ENCODE peak calls at places on chromosomes 2 and 18, in nine cellular contexts. I is WERI-Rb-1; T is brain microvascular endothelial cell; F is CD8-positive, alpha-beta T cell; Y is psoas muscle; N is mammary epithelial cell; L is tibial artery; Q is cardiac muscle cell; U is HCT116. O is an unnamed sample.

GRCh38 chr2:43276962-43277383 is 50.6 kb upstream of the ZFP36L2 start:
- DNase-seq in I (no peak), T (no peak), Y (no peak), N (peak; percentile 51), U (no peak), Q (no peak), L (peak; percentile 29), F (no peak), O (no peak)

GRCh38 chr2:45769786-45770576 is 118.5 kb downstream of the PRKCE start:
- DNase-seq in F (no peak), Q (no peak), N (no peak), I (no peak), T (no peak), Y (no peak), U (no peak), L (no peak), O (no peak)

GRCh38 chr18:13286456-13287125 is 68.0 kb downstream of the LDLRAD4 start:
- DNase-seq in U (no peak), T (no peak), F (no peak), L (no peak), N (no peak), Y (no peak), I (no peak), Q (no peak), O (no peak)

GRCh38 chr2:30456106-30456505 is 9.1 kb downstream of the LCLAT1 start:
- DNase-seq in N (no peak), I (no peak), F (no peak), L (no peak), Y (no peak), U (no peak), T (no peak), Q (no peak), O (no peak)

GRCh38 chr2:43438858-43439655 is 156.8 kb downstream of the THADA start:
- DNase-seq in L (no peak), F (no peak), N (no peak), U (no peak), Y (no peak), I (no peak), Q (no peak), T (peak; percentile 42), O (no peak)

GRCh38 chr2:207315131-207315530 is 149.4 kb upstream of the KLF7 start:
- DNase-seq in N (no peak), I (peak; percentile 16), F (no peak), Q (no peak), L (no peak), U (no peak), T (no peak), Y (no peak), O (no peak)

GRCh38 chr2:27431395-27431794 is 3.0 kb downstream of the NRBP1 start:
- DNase-seq in T (peak; percentile 43), Y (no peak), L (no peak), N (peak; percentile 65), Q (no peak), I (no peak), F (no peak), U (no peak), O (no peak)

GRCh38 chr2:208906330-208906729 is 499.7 kb downstream of the PTH2R start:
- DNase-seq in Q (no peak), F (no peak), U (no peak), T (no peak), I (no peak), L (no peak), N (no peak), Y (no peak), O (no peak)

GRCh38 chr2:225842939-225843338 is 443.4 kb downstream of the NYAP2 start:
- DNase-seq in Q (no peak), T (no peak), N (no peak), L (no peak), I (no peak), F (no peak), Y (no peak), U (no peak), O (no peak)

GRCh38 chr2:6881036-6881435 is 3.5 kb downstream of the RSAD2 start:
- DNase-seq in Q (no peak), N (no peak), T (no peak), Y (no peak), I (no peak), U (no peak), L (no peak), F (no peak), O (no peak)

GRCh38 chr18:56067216-56067611 is 479.2 kb upstream of the TCF4 start:
- DNase-seq in Y (no peak), U (no peak), Q (no peak), I (no peak), N (no peak), F (no peak), L (no peak), T (no peak), O (no peak)

GRCh38 chr2:214104219-214104618 is 306.6 kb upstream of the VWC2L start:
- DNase-seq in F (no peak), T (no peak), L (no peak), Q (no peak), Y (no peak), N (no peak), U (no peak), I (no peak), O (no peak)

GRCh38 chr18:78100189-78100588 is 850.5 kb downstream of the GALR1 start:
- DNase-seq in I (no peak), Q (no peak), U (no peak), Y (no peak), L (no peak), N (no peak), T (no peak), F (no peak), O (no peak)

DNA sequence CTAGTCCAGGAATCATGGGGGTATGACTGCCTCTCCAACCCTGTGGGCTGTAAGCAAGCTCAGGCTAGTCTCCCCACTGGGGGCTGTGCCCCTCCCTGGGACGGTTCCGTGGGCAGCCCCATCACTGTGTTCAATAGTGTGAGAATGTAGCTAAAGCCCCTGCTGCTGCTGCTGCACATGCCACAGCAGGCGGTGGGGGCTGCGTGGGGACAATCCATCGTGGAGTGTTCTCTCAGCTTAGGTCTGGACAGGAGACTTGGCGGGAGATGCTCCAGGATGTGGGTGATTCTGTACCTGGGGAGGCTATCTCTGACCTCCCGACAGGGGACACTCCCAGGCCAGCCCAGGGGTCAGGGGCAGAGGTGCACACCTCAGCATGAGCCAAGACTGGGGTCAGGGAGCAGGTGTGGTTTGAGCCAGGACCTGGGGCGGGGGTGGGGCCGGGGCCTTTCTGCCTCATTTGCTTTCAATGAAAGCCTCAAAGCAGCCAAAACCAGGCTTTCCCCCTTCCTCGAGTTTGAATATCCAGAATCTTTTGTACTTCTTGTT is 10.2 kb downstream of the PKDCC start:
- DNase-seq in Y (peak; percentile 47), T (no peak), L (no peak), Q (no peak), U (no peak), F (no peak), N (no peak), I (no peak), O (no peak)
- H3K36me3 ChIP-seq in Y (no peaks in the 10 kb centered on the region), T (peaks cover 53% of the 10 kb centered on the region), L (peaks cover 47% of the 10 kb centered on the region), Q (peaks cover 45% of the 10 kb centered on the region), U (no peaks in the 10 kb centered on the region), F (no peaks in the 10 kb centered on the region), N (no peaks in the 10 kb centered on the region), I (no peaks in the 10 kb centered on the region), O (no peaks in the 10 kb centered on the region)

DNA sequence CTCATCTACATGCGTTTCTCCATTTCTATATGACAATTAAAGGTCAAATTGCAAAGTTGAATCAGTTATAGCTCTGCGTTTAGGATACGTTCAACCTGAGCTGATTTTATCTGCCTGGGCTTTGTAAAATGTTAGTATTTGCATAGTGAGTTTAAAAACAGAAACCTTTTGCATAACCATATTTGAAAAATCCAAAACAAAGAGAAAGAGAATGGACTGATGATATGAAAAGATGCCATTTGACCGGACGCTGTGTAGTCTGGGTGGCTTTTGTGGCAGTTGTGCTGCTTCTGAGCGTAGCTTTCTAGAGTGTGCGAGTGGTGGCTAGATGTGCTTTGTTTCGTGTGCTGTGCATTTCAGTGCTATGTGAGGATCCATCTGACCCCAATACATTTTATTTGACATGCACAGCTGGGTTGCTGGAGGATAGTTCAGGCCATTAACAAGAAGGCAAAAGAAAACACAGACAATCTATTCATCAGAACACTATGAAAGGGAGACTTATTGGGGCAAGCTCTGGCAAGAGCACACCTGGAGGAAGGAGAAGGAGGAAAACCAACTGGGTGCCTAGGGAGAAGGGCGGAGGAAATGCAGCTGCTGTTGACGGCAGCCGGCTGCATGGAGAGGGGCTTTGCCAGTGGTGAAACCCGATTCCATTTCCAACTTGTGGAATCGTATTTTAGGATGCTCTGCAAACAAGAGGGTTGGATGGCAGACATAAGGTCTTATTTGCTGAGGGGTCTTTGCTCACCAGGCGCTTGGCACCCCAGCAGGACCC is 126.8 kb downstream of the ACOXL start:
- DNase-seq in I (no peak), N (no peak), Y (no peak), F (no peak), Q (no peak), L (no peak), T (no peak), U (no peak), O (no peak)
- H3K27ac ChIP-seq in I (no peak overlapping the region), N (no peak overlapping the region), Y (no peak overlapping the region), F (peak overlapping the region; percentile 49), Q (no peak overlapping the region), L (no peak overlapping the region), T (no peak overlapping the region), U (no peak overlapping the region), O (no peak overlapping the region)

GRCh38 chr2:75865702-75866101 is 155.0 kb upstream of the GCFC2 start:
- DNase-seq in Q (no peak), F (no peak), T (no peak), L (no peak), U (no peak), Y (peak; percentile 14), N (no peak), I (no peak), O (no peak)

GRCh38 chr2:75865083-75865482 is 154.4 kb upstream of the GCFC2 start:
- DNase-seq in F (no peak), Q (no peak), N (no peak), T (no peak), I (no peak), L (no peak), U (no peak), Y (no peak), O (no peak)

GRCh38 chr2:75870654-75871137 is 160.0 kb upstream of the GCFC2 start:
- DNase-seq in L (no peak), N (no peak), Q (no peak), Y (no peak), F (no peak), U (no peak), I (no peak), T (no peak), O (no peak)

GRCh38 chr2:75870133-75870532 is 159.4 kb upstream of the GCFC2 start:
- DNase-seq in T (no peak), L (no peak), Q (no peak), Y (no peak), U (no peak), N (no peak), F (no peak), I (no peak), O (no peak)
- H3K36me3 ChIP-seq in T (no peaks in the 10 kb centered on the region), L (no peaks in the 10 kb centered on the region), Q (no peaks in the 10 kb centered on the region), Y (no peaks in the 10 kb centered on the region), U (no peaks in the 10 kb centered on the region), N (no peaks in the 10 kb centered on the region), F (no peaks in the 10 kb centered on the region), I (no peaks in the 10 kb centered on the region), O (no peaks in the 10 kb centered on the region)

DNA sequence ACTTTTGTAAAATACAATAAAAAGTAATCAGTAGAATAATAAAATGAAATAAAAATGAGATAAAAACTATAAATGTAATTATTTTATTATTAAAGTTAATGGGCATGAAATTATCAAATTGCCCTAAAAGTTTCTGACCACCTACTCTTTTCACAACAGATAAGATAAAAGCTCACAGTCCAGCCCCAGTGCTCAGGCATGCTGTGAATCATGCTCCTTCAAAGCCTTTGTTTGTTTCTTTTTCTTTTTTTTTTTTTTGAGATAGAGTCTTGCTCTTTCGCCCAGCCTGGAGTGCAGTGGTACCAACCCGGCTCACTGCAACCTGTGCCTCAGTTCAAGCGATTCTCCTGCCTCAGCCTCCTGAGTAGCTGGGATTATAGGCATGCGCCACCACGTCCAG is 181.7 kb downstream of the ANKRD44 start:
- DNase-seq in N (no peak), Y (no peak), I (no peak), U (no peak), L (no peak), Q (no peak), T (no peak), F (no peak), O (no peak)
- H3K27ac ChIP-seq in N (no peak overlapping the region), Y (no peak overlapping the region), I (no peak overlapping the region), U (no peak overlapping the region), L (no peak overlapping the region), Q (no peak overlapping the region), T (no peak overlapping the region), F (no peak overlapping the region), O (no peak overlapping the region)

O was measured in testis.